ENCODE peak calls at places on chromosome X, in four cellular contexts. V, P, J and X are unnamed samples.

GRCh38 chrX:55490121-55490520 is 473 bp upstream of the USP51 start:
- DNase-seq in J (no peak), P (no peak), V (no peak), X (no peak)

GRCh38 chrX:71627588-71628404 is 9.5 kb upstream of the CXCR3 start:
- DNase-seq in V (no peak), J (no peak), P (no peak), X (no peak)

GRCh38 chrX:104987063-104987462 is 233.4 kb downstream of the TEX13A start:
- DNase-seq in V (no peak), J (no peak), P (no peak), X (no peak)

GRCh38 chrX:134990475-134991473 is at the start of gene SMIM10:
- DNase-seq in P (no peak), J (peak), V (peak), X (peak)

GRCh38 chrX:34656467-34656841 is 631 bp downstream of the TMEM47 start:
- DNase-seq in V (no peak), J (peak), P (no peak), X (no peak)

GRCh38 chrX:129653985-129654651 is 638 bp downstream of the APLN start:
- DNase-seq in P (peak), J (no peak), V (no peak), X (no peak)

GRCh38 chrX:118807151-118808017 is 16.2 kb upstream of the ZCCHC12 start:
- DNase-seq in J (peak), V (no peak), P (peak), X (peak)

GRCh38 chrX:10526442-10526841 is 93.9 kb downstream of the MID1 start:
- DNase-seq in V (no peak), P (no peak), J (no peak), X (no peak)

GRCh38 chrX:138771042-138771441 is 59.5 kb upstream of the FGF13 start:
- DNase-seq in P (no peak), V (no peak), J (no peak), X (no peak)

GRCh38 chrX:6228720-6229119 is at the start of gene NLGN4X:
- DNase-seq in J (peak), P (peak), V (no peak), X (no peak)
- H3K4me3 ChIP-seq in J (peak), P (peak), V (no peak), X (peak)

DNA sequence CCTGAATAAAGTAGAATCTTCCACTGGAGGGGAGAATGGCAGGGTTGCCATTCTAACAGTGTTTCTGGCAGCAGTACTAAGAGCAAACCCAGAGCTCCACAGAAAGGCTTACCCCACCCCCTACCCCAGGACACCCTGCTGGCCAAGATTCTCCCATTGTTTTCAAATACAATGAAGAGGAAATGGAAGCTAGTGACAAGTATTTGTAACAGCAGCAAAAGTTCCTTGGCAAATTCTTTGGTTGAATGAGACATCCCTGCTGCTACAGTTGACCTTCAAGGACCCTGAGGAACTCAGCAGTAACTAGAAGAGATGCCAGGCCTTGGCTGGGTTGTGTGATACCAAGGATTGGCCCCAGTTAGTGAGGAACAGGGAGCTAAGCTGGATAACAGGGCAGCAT is 124.2 kb upstream of the DGKK start:
- DNase-seq in J (peak), P (no peak), V (no peak), X (no peak)
- H3K4me3 ChIP-seq in J (no peak), P (no peak), V (no peak), X (no peak)

DNA sequence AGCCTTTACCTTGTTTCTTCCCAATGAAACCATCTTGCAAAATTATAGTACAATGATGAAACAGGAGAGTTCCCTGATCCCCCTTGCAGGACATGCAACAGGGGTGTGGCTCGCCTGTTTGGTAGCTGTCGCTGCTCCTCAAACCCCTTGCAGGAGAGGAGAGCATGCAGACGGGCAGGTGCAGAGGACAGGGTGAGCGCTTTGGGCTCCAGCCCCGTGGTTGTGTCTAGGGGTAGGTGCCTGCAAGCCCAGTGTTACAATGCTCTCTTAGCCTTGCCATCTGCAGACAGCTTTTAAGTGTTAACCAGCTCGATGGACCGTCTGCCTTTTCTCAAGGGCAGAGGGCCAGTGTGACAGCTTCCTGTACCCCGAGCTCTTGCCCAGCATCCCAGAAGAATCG is 102.0 kb downstream of the TAB3 start:
- DNase-seq in V (no peak), J (no peak), P (no peak), X (no peak)
- H3K4me3 ChIP-seq in V (no peak), J (no peak), P (no peak), X (no peak)

DNA sequence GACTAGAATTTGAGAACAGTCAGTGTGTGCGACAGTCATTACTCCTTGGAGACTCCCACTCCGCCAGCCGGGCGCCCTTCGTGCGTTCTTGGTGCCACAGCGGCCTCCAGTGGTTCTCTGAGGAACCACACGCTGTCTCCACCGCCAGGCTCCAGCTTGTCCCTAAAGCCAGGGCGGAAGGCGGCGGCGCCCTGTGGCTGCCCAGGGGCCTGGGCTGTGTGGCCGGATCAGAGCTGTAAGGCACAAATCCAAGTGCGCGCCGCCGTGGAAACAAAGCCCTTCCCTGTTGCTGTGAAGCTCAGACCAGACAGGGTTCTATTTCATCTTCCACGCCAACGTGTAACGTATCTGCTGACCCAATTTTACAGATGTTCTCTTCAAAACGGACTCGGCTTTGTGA is 34.1 kb downstream of the IDS start:
- DNase-seq in J (peak), V (peak), P (peak), X (peak)
- H3K4me3 ChIP-seq in J (no peak), V (no peak), P (no peak), X (peak)

DNA sequence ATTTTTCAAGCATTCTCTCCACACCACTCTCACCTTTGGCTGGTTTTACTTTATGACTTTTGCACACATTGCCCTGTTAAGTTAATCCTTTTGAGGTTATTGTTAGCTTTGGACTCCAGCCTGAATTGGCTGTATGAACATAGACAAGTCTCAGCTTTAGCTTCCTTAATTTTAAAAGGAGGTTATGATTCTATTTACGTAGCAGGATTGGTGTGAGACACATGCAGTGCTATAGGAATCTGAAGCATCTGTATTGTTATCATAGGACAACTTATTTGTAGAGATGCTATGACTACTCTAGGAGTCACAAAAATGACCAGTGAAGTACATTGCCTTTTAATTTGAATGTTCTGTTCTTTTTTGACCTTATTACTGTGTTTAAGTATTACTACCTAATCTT is 15.7 kb downstream of the PGAM4 start:
- DNase-seq in P (no peak), J (no peak), V (no peak), X (no peak)
- H3K4me3 ChIP-seq in P (no peak), J (no peak), V (no peak), X (no peak)

GRCh38 chrX:39418936-39419659 is 617.8 kb downstream of the MID1IP1 start:
- DNase-seq in V (no peak), P (no peak), J (no peak), X (no peak)
- H3K4me3 ChIP-seq in V (no peak), P (no peak), J (no peak), X (no peak)

DNA sequence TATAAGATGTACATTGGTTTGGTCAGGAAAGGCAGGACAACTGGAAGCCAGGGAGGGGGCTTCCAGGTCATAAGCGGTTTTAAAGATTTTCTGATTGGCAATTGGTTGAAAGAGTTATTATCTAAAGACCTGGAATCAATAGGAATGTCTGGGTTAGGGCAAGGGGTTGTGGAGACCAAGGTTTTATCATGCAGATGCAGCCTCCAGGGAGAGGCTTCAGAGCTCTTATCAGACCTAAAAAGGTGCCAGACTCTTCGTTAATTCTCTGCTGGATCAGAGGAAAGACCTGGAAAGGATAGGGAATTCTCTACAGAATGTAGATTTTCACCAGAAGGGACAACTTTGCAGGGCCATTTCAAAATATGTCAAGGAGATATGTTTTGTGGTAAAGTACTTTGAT is 62.8 kb downstream of the BEX3 start:
- DNase-seq in V (no peak), J (peak), P (no peak), X (no peak)
- H3K4me3 ChIP-seq in V (no peak), J (no peak), P (no peak), X (no peak)

GRCh38 chrX:99394450-99394849 is 1015.6 kb downstream of the PCDH19 start:
- DNase-seq in V (no peak), J (peak), P (no peak), X (no peak)
- H3K4me3 ChIP-seq in V (no peak), J (no peak), P (no peak), X (no peak)